ENCODE peak calls at places on chromosomes 16 and 17, in ten cellular contexts. One of them, this sample, is unnamed.

GRCh38 chr17:69592692-69593350 is 178.3 kb downstream of the MAP2K6 start:
- DNase-seq in MM.1S: no peak
- DNase-seq in GM23338: no peak
- DNase-seq in cardiac muscle cell: no peak
- DNase-seq in foreskin fibroblast: peak; percentile 81
- DNase-seq in cardiac fibroblast: no peak
- DNase-seq in IMR-90: peak; percentile 93
- DNase-seq in BE2C: no peak
- DNase-seq in choroid plexus epithelial cell: peak; percentile 89
- DNase-seq in esophagus squamous epithelium: no peak
- DNase-seq in this sample: peak; percentile 34

GRCh38 chr16:51549836-51550235 is 398.8 kb upstream of the SALL1 start:
- DNase-seq in MM.1S: no peak
- DNase-seq in GM23338: no peak
- DNase-seq in cardiac muscle cell: no peak
- DNase-seq in foreskin fibroblast: peak; percentile 35
- DNase-seq in cardiac fibroblast: peak; percentile 22
- DNase-seq in IMR-90: peak; percentile 62
- DNase-seq in BE2C: no peak
- DNase-seq in choroid plexus epithelial cell: peak; percentile 52
- DNase-seq in esophagus squamous epithelium: no peak
- DNase-seq in this sample: no peak

GRCh38 chr17:72774251-72774650 is 318.2 kb downstream of the SLC39A11 start:
- DNase-seq in MM.1S: no peak
- DNase-seq in GM23338: no peak
- DNase-seq in cardiac muscle cell: no peak
- DNase-seq in foreskin fibroblast: no peak
- DNase-seq in cardiac fibroblast: no peak
- DNase-seq in IMR-90: no peak
- DNase-seq in BE2C: no peak
- DNase-seq in choroid plexus epithelial cell: no peak
- DNase-seq in esophagus squamous epithelium: no peak
- DNase-seq in this sample: no peak

GRCh38 chr17:75032896-75033294 is 13.9 kb downstream of the ATP5PD start:
- DNase-seq in MM.1S: no peak
- DNase-seq in GM23338: no peak
- DNase-seq in cardiac muscle cell: no peak
- DNase-seq in foreskin fibroblast: peak; percentile 39
- DNase-seq in cardiac fibroblast: peak; percentile 31
- DNase-seq in IMR-90: no peak
- DNase-seq in BE2C: peak; percentile 23
- DNase-seq in choroid plexus epithelial cell: peak; percentile 5
- DNase-seq in esophagus squamous epithelium: no peak
- DNase-seq in this sample: no peak

GRCh38 chr16:53091508-53092211 is 36.9 kb downstream of the CHD9 start:
- DNase-seq in MM.1S: no peak
- DNase-seq in GM23338: peak; percentile 76
- DNase-seq in cardiac muscle cell: peak; percentile 23
- DNase-seq in foreskin fibroblast: peak; percentile 95
- DNase-seq in cardiac fibroblast: peak; percentile 97
- DNase-seq in IMR-90: peak; percentile 92
- DNase-seq in BE2C: peak; percentile 92
- DNase-seq in choroid plexus epithelial cell: peak; percentile 84
- DNase-seq in esophagus squamous epithelium: no peak
- DNase-seq in this sample: peak; percentile 97

GRCh38 chr17:11852911-11853310 is 144.4 kb downstream of the ZNF18 start:
- DNase-seq in MM.1S: no peak
- DNase-seq in GM23338: no peak
- DNase-seq in cardiac muscle cell: no peak
- DNase-seq in foreskin fibroblast: no peak
- DNase-seq in cardiac fibroblast: no peak
- DNase-seq in IMR-90: no peak
- DNase-seq in BE2C: no peak
- DNase-seq in choroid plexus epithelial cell: no peak
- DNase-seq in esophagus squamous epithelium: no peak
- DNase-seq in this sample: no peak

GRCh38 chr17:72539981-72540897 is 419.4 kb downstream of the SOX9 start:
- DNase-seq in MM.1S: peak; percentile 78
- DNase-seq in GM23338: peak; percentile 71
- DNase-seq in cardiac muscle cell: peak; percentile 84
- DNase-seq in foreskin fibroblast: peak; percentile 89
- DNase-seq in cardiac fibroblast: peak; percentile 83
- DNase-seq in IMR-90: peak; percentile 61
- DNase-seq in BE2C: peak; percentile 90
- DNase-seq in choroid plexus epithelial cell: peak; percentile 69
- DNase-seq in esophagus squamous epithelium: no peak
- DNase-seq in this sample: peak; percentile 10

GRCh38 chr17:55437165-55437605 is 15.6 kb upstream of the MMD start:
- DNase-seq in MM.1S: peak; percentile 59
- DNase-seq in GM23338: no peak
- DNase-seq in cardiac muscle cell: no peak
- DNase-seq in foreskin fibroblast: peak; percentile 12
- DNase-seq in cardiac fibroblast: no peak
- DNase-seq in IMR-90: no peak
- DNase-seq in BE2C: no peak
- DNase-seq in choroid plexus epithelial cell: peak; percentile 85
- DNase-seq in esophagus squamous epithelium: no peak
- DNase-seq in this sample: no peak

GRCh38 chr16:6600167-6600566 is 732.5 kb upstream of the RBFOX1 start:
- DNase-seq in MM.1S: no peak
- DNase-seq in GM23338: no peak
- DNase-seq in cardiac muscle cell: no peak
- DNase-seq in foreskin fibroblast: no peak
- DNase-seq in cardiac fibroblast: no peak
- DNase-seq in IMR-90: no peak
- DNase-seq in BE2C: no peak
- DNase-seq in choroid plexus epithelial cell: no peak
- DNase-seq in esophagus squamous epithelium: no peak
- DNase-seq in this sample: no peak

DNA sequence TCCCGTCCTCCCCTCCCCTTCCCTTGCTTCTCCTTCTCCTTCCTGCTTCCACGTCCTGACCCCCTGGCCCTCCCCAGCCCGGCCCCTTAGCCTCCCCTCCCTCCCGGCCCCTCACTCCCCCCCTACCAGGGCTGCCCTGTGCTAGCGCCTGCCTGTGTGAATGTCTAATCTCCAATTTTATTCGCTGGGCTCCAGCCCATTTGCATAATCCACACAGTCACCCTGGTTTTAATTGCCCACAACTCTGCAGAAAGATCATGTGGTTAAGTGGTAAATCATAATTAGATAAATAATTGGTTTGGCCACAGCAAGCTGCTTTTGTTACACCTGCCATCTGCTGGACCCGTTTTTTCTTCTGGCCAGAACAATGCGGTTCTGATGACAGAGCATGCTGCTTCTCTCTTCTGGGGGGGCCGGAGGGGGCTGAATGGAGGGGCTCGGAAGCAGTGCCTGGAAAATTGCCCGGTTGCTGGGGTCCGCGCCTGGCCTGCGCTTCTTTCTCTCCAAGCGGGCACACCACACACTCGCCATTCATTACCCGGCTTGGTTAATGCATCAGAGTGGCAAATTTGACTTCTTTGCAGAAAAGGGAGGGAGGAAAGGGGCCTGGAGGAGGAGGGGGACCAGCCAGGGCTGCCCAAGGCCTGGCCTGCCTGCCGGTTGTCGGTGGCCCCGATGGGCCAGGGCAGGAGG is 19.5 kb upstream of the GSE1 start:
- DNase-seq in MM.1S: no peak
- DNase-seq in GM23338: no peak
- DNase-seq in cardiac muscle cell: no peak
- DNase-seq in foreskin fibroblast: no peak
- DNase-seq in cardiac fibroblast: no peak
- DNase-seq in IMR-90: no peak
- DNase-seq in BE2C: no peak
- DNase-seq in choroid plexus epithelial cell: no peak
- DNase-seq in esophagus squamous epithelium: no peak
- DNase-seq in this sample: no peak
- H3K4me3 ChIP-seq in MM.1S: no peak overlapping the region
- H3K4me3 ChIP-seq in GM23338: no peak overlapping the region
- H3K4me3 ChIP-seq in cardiac muscle cell: no peak overlapping the region
- H3K4me3 ChIP-seq in foreskin fibroblast: no peak overlapping the region
- H3K4me3 ChIP-seq in cardiac fibroblast: no peak overlapping the region
- H3K4me3 ChIP-seq in IMR-90: no peak overlapping the region
- H3K4me3 ChIP-seq in BE2C: no peak overlapping the region
- H3K4me3 ChIP-seq in choroid plexus epithelial cell: no peak overlapping the region
- H3K4me3 ChIP-seq in esophagus squamous epithelium: no peak overlapping the region
- H3K4me3 ChIP-seq in this sample: no peak overlapping the region

DNA sequence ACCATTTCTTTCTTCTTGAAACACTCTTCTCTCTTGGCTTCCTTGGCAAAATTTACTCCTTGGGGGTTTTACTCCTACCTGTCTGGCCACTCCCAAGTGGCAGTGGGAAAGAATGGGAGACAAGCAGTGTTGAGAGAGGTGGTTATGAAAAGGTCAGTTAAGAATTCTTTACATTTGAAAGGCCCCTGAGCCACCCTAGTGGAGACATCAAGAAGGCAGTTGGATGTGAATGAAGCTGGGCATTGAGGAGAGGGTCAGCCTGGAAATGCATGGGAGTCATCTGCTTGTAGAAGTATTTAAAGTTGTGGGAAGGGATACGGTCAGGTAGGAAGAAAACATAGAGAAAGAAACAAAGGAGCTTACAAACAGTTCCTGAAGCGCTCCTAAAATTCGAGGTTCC is 42.3 kb upstream of the CCNF start:
- DNase-seq in MM.1S: no peak
- DNase-seq in GM23338: peak; percentile 90
- DNase-seq in cardiac muscle cell: no peak
- DNase-seq in foreskin fibroblast: no peak
- DNase-seq in cardiac fibroblast: no peak
- DNase-seq in IMR-90: no peak
- DNase-seq in BE2C: no peak
- DNase-seq in choroid plexus epithelial cell: peak; percentile 32
- DNase-seq in esophagus squamous epithelium: no peak
- DNase-seq in this sample: no peak
- H3K4me3 ChIP-seq in MM.1S: no peak overlapping the region
- H3K4me3 ChIP-seq in GM23338: no peak overlapping the region
- H3K4me3 ChIP-seq in cardiac muscle cell: no peak overlapping the region
- H3K4me3 ChIP-seq in foreskin fibroblast: no peak overlapping the region
- H3K4me3 ChIP-seq in cardiac fibroblast: no peak overlapping the region
- H3K4me3 ChIP-seq in IMR-90: no peak overlapping the region
- H3K4me3 ChIP-seq in BE2C: no peak overlapping the region
- H3K4me3 ChIP-seq in choroid plexus epithelial cell: no peak overlapping the region
- H3K4me3 ChIP-seq in esophagus squamous epithelium: no peak overlapping the region
- H3K4me3 ChIP-seq in this sample: no peak overlapping the region

GRCh38 chr17:38749222-38750043 is 1.3 kb upstream of the PCGF2 start:
- DNase-seq in MM.1S: no peak
- DNase-seq in GM23338: peak; percentile 91
- DNase-seq in cardiac muscle cell: peak; percentile 83
- DNase-seq in foreskin fibroblast: peak; percentile 90
- DNase-seq in cardiac fibroblast: peak; percentile 87
- DNase-seq in IMR-90: peak; percentile 52
- DNase-seq in BE2C: peak; percentile 73
- DNase-seq in choroid plexus epithelial cell: peak; percentile 66
- DNase-seq in esophagus squamous epithelium: no peak
- DNase-seq in this sample: no peak
- H3K4me3 ChIP-seq in MM.1S: peak overlapping the region; percentile 93
- H3K4me3 ChIP-seq in GM23338: peak overlapping the region; percentile 69
- H3K4me3 ChIP-seq in cardiac muscle cell: peak overlapping the region; percentile 97
- H3K4me3 ChIP-seq in foreskin fibroblast: peak overlapping the region; percentile 86
- H3K4me3 ChIP-seq in cardiac fibroblast: peak overlapping the region; percentile 92
- H3K4me3 ChIP-seq in IMR-90: peak overlapping the region; percentile 91
- H3K4me3 ChIP-seq in BE2C: peak overlapping the region; percentile 96
- H3K4me3 ChIP-seq in choroid plexus epithelial cell: peak overlapping the region; percentile 99
- H3K4me3 ChIP-seq in esophagus squamous epithelium: peak overlapping the region; percentile 87
- H3K4me3 ChIP-seq in this sample: peak overlapping the region; percentile 65

DNA sequence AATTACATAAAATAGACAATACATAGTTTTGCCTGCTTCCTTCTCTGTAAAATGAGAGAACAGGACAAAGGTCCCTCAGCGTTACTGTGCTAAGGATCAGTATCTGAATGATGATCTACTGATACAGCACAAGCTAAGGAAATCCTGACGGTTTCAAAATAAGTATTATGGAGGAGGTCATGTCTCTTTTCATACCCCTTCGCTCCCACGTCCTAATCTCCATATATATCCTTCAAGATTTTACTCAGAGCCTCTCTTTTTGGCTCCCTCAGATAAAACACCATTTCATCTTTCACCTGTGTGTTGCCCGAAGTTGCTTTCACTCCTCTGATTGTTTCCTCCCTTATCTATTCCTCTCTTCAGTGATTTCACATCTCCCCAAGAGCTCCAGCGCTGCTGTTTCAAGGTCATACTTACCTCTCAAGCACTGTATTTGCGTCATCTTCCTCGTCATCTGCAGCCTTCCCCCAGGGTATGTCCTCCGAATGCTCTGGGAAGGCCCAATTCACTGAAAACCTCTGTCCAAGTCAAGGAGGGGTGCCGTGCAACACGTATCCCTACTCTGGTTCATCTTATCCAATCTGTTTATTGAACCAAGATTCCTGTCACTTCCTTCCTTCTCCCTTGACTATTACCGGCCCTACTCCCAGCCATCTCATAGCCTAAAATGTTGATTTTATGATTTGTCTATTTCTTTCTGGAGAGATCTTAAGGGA is 1.2 kb upstream of the BLTP2 start:
- DNase-seq in MM.1S: no peak
- DNase-seq in GM23338: no peak
- DNase-seq in cardiac muscle cell: no peak
- DNase-seq in foreskin fibroblast: no peak
- DNase-seq in cardiac fibroblast: no peak
- DNase-seq in IMR-90: no peak
- DNase-seq in BE2C: no peak
- DNase-seq in choroid plexus epithelial cell: no peak
- DNase-seq in esophagus squamous epithelium: no peak
- DNase-seq in this sample: no peak
- H3K4me3 ChIP-seq in MM.1S: peak overlapping the region; percentile 10
- H3K4me3 ChIP-seq in GM23338: no peak overlapping the region
- H3K4me3 ChIP-seq in cardiac muscle cell: peak overlapping the region; percentile 91
- H3K4me3 ChIP-seq in foreskin fibroblast: no peak overlapping the region
- H3K4me3 ChIP-seq in cardiac fibroblast: no peak overlapping the region
- H3K4me3 ChIP-seq in IMR-90: no peak overlapping the region
- H3K4me3 ChIP-seq in BE2C: no peak overlapping the region
- H3K4me3 ChIP-seq in choroid plexus epithelial cell: peak overlapping the region; percentile 13
- H3K4me3 ChIP-seq in esophagus squamous epithelium: peak overlapping the region; percentile 26
- H3K4me3 ChIP-seq in this sample: no peak overlapping the region

This sample was measured in skeletal muscle cell.